ENCODE peak calls at places on chromosomes 4 and X, in eight cellular contexts. K is CD4-positive, alpha-beta T cell; O is body of pancreas; D is K562; Z is stomach; B is MCF 10A; M is OCI-LY7; Y is HCT116. G is an unnamed sample.

GRCh38 chr4:126939401-126939800 is 693.4 kb upstream of the INTU start:
- DNase-seq in K (no peak), O (no peak), D (no peak), Z (no peak), B (peak), M (no peak), Y (no peak), G (peak)

GRCh38 chr4:80261989-80262600 is 4.4 kb upstream of the FGF5 start:
- DNase-seq in K (no peak), O (no peak), D (no peak), Z (no peak), B (no peak), M (no peak), Y (no peak), G (no peak)

GRCh38 chr4:133000012-133000411 is 149.1 kb upstream of the PCDH10 start:
- DNase-seq in K (no peak), O (no peak), D (no peak), Z (no peak), B (no peak), M (no peak), Y (no peak), G (no peak)

GRCh38 chr4:130563891-130564418 is 1468.0 kb downstream of the C4orf33 start:
- DNase-seq in K (no peak), O (no peak), D (no peak), Z (no peak), B (no peak), M (no peak), Y (no peak), G (no peak)

GRCh38 chrX:48909703-48910102 is 1.7 kb downstream of the SLC35A2 start:
- DNase-seq in K (no peak), O (no peak), D (no peak), Z (no peak), B (no peak), M (no peak), Y (no peak), G (no peak)

GRCh38 chrX:9163153-9163790 is 129.3 kb upstream of the FAM9B start:
- DNase-seq in K (no peak), O (no peak), D (no peak), Z (no peak), B (peak), M (no peak), Y (no peak), G (no peak)

GRCh38 chrX:1472975-1473374 is 20.3 kb upstream of the ASMTL start:
- DNase-seq in K (no peak), O (no peak), D (no peak), Z (no peak), B (no peak), M (no peak), Y (no peak), G (no peak)

GRCh38 chr4:80017125-80017854 is 55.7 kb downstream of the ANTXR2 start:
- DNase-seq in K (no peak), O (no peak), D (no peak), Z (no peak), B (peak), M (no peak), Y (no peak), G (peak)

GRCh38 chr4:78337216-78337615 is 214.4 kb upstream of the ANXA3 start:
- DNase-seq in K (no peak), O (no peak), D (no peak), Z (no peak), B (no peak), M (no peak), Y (no peak), G (no peak)

GRCh38 chr4:16226816-16227461 is 668 bp upstream of the TAPT1 start:
- DNase-seq in K (no peak), O (peak), D (peak), Z (peak), B (peak), M (peak), Y (no peak), G (no peak)

GRCh38 chrX:46549914-46550313 is 4.7 kb upstream of the ZNF674 start:
- DNase-seq in K (no peak), O (no peak), D (no peak), Z (no peak), B (no peak), M (no peak), Y (no peak), G (no peak)

GRCh38 chrX:46543441-46543840 is 1.8 kb downstream of the ZNF674 start:
- DNase-seq in K (no peak), O (no peak), D (no peak), Z (no peak), B (no peak), M (no peak), Y (no peak), G (no peak)

GRCh38 chrX:46547857-46548256 is 2.6 kb upstream of the ZNF674 start:
- DNase-seq in K (no peak), O (no peak), D (no peak), Z (no peak), B (peak), M (no peak), Y (peak), G (peak)

GRCh38 chrX:46545111-46546005 is at the start of gene ZNF674:
- DNase-seq in K (peak), O (peak), D (peak), Z (peak), B (peak), M (peak), Y (peak), G (peak)
- TF ChIP-seq CTCF in K (peak), O (peak), D (peak), Z (peak), B (peak), M (peak), Y (peak), G (peak)

DNA sequence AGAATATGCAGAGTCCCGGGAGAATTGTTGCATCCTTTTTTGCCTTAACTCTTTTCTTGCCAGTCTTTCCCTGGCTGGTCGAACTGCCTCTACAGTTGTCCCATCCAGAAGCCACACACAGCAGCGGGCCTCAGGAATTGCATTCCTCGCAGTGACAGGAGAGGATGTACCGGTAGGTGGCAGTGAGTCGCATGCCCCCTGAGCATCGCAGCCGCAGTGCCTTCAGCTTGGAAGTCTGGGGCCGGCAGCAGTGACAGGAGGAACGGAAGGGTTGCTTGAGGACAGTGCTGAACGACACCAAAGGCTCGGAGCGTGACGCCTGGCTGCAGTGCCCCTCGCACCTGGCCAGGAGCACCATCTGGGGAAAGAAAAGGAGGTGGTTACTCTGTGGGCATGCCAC is 23.5 kb downstream of the NDP start:
- DNase-seq in K (peak), O (peak), D (peak), Z (no peak), B (no peak), M (peak), Y (peak), G (no peak)
- TF ChIP-seq CTCF in K (peak), O (peak), D (peak), Z (peak), B (no peak), M (peak), Y (peak), G (peak)

DNA sequence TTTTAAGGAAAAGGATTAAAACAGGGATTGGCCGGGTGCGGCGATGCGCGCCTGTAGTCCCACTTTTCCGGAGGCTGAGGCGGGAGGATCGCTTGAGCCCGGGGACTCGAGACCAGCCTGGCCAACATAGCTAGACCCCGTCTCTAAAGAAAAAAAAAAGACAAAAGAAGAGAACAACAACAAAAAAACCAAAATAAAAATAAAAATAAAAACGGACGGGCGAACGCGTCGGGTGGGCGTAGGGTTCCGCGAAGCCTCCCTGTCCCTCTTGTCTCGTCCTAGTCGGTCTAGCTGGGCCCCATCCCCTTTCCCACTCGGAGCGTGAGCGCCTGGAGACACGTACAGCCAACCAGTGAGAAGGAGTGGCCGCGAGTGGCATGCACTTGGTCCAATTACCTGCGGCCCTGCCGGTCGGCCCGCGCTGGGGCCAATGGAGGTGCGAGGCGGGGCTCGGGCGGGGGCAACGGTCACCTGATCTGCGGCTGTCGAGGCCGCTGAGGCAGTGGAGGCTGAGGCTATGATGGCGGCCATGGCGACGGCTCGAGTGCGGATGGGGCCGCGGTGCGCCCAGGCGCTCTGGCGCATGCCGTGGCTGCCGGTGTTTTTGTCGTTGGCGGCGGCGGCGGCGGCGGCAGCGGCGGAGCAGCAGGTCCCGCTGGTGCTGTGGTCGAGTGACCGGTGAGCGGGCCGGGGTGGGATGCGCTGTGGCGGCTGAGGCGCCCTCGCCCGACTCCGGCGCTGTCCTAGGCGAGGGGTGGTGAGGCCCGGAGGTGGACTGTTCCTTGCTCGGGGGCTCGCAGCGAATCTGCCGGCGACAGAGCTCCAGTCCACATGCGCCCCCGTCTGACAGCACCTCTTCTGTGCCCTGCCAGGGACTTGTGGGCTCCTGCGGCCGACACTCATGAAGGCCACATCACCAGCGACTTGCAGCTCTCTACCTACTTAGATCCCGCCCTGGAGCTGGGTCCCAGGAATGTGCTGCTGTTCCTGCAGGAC is at the start of gene ATP6AP1:
- DNase-seq in K (peak), O (peak), D (peak), Z (peak), B (peak), M (peak), Y (peak), G (peak)
- TF ChIP-seq CTCF in K (no peak), O (no peak), D (peak), Z (no peak), B (no peak), M (peak), Y (no peak), G (no peak)

GRCh38 chr4:185893500-185893899 is 81.5 kb upstream of the SORBS2 start:
- DNase-seq in K (no peak), O (no peak), D (no peak), Z (no peak), B (no peak), M (no peak), Y (no peak), G (no peak)

GRCh38 chr4:185889566-185889965 is 77.6 kb upstream of the SORBS2 start:
- DNase-seq in K (no peak), O (no peak), D (no peak), Z (no peak), B (no peak), M (no peak), Y (no peak), G (no peak)

GRCh38 chr4:185890196-185890595 is 78.2 kb upstream of the SORBS2 start:
- DNase-seq in K (no peak), O (no peak), D (no peak), Z (no peak), B (no peak), M (no peak), Y (no peak), G (no peak)

GRCh38 chr4:185894481-185894880 is 82.5 kb upstream of the SORBS2 start:
- DNase-seq in K (no peak), O (no peak), D (no peak), Z (no peak), B (no peak), M (no peak), Y (no peak), G (no peak)

DNA sequence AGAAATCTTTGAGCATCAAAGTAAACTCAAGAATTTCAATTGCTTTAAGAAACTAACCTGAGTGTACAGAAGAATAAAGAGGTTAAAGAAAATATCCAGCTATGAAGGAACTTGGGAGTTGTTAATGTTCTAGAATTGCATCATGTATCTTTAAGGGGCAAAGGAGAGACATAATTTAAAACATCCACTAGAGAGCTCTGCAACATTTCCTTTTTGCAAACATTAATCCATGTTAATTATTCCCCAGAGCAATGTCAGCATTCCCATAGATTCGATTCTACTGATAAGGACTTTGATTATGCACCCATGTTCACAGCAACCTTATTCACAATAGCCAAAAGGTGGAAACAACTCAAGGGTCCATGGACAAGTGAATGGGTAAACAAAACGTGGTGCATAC is 80.2 kb upstream of the SORBS2 start:
- DNase-seq in K (no peak), O (no peak), D (no peak), Z (no peak), B (no peak), M (no peak), Y (no peak), G (no peak)
- TF ChIP-seq CTCF in K (no peak), O (peak), D (no peak), Z (no peak), B (no peak), M (no peak), Y (no peak), G (no peak)

DNA sequence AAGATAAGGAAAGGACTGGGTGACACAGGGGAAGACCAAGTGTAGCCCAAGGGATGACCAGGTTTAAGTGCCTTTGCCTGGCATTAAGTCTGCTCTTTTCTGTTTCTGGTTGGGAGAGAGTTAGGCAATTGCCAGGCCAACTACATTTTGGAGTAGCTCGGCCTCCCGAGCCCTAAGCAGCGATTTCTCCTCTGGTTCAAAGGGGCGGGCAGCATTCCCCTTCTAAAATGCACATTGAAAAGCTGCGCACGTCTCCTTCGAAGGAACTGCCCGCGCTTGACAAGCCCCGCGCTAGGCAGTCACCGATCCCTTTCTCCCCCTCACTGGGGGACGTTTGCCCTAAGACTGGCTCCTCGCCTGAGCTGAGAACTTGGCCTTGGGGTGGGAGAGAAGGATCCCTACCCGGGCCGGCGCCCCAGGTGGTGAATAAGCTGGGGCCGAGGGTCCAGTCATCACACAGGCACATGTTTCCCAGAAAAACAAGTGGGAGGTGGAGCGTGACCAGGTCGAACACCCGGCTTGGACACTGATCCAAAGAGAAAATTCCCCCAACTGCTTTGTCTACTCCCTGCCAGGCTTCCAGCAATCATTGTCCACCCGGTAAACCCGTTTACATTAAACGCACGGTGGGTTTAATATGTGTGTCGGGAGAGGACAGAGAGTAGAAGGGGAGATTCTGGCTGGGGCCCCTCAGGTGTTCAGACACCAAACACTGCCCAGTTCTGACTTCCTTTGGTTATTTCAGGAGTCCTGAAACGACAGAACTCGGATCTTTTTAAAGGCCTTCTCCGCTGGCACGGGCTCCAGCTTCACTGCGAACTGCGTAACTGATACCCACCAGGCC is 4.0 kb downstream of the ARX start:
- DNase-seq in K (no peak), O (no peak), D (no peak), Z (no peak), B (no peak), M (no peak), Y (no peak), G (no peak)
- TF ChIP-seq CTCF in K (no peak), O (no peak), D (no peak), Z (no peak), B (no peak), M (no peak), Y (no peak), G (no peak)

DNA sequence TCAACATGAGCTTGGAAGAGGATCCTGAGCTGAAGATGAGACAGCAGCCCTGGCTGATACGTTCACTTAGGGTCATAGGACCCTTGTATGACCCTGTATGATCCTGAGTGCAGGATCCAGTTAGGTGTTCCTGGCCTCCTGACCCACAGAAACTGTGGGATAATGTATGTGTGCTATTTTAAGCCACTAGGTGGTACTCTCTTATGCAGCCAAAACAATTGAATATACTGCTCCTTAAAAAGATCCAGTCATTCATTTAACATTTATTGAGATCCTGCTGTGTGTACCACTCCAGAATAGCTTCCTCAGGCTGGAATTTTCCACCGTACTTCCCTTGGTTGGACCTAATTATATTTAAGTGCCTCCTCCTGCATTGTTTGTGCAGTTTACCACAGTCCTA is 167.1 kb downstream of the AMELX start:
- DNase-seq in K (no peak), O (no peak), D (peak), Z (no peak), B (no peak), M (no peak), Y (no peak), G (no peak)
- TF ChIP-seq CTCF in K (no peak), O (no peak), D (no peak), Z (no peak), B (peak), M (no peak), Y (peak), G (no peak)

G was measured in AG04449.